ENCODE peak calls at places on chromosomes 4 and X, in six cellular contexts. N, M, B, D, T and X are unnamed samples.

GRCh38 chrX:6383488-6383887 is 151.4 kb downstream of the VCX3A start:
- DNase-seq in N (no peak), M (no peak), B (no peak), D (no peak), T (no peak), X (no peak)

GRCh38 chr4:3440979-3441500 is 728 bp upstream of the HGFAC start:
- DNase-seq in N (no peak), M (no peak), B (no peak), D (no peak), T (no peak), X (no peak)

GRCh38 chr4:134544303-134544761 is 342.7 kb upstream of the PABPC4L start:
- DNase-seq in N (peak; percentile 31), M (no peak), B (no peak), D (no peak), T (no peak), X (no peak)

GRCh38 chr4:110196871-110197420 is 1.5 kb downstream of the ELOVL6 start:
- DNase-seq in N (no peak), M (peak; percentile 44), B (no peak), D (peak; percentile 67), T (no peak), X (no peak)

GRCh38 chr4:8540991-8541390 is 39.2 kb upstream of the GPR78 start:
- DNase-seq in N (no peak), M (no peak), B (no peak), D (no peak), T (no peak), X (no peak)

GRCh38 chr4:97987019-97987648 is 156.1 kb downstream of the STPG2 start:
- DNase-seq in N (peak; percentile 28), M (no peak), B (no peak), D (no peak), T (peak; percentile 12), X (no peak)

GRCh38 chr4:147928400-147928799 is 196.5 kb downstream of the ARHGAP10 start:
- DNase-seq in N (no peak), M (no peak), B (peak; percentile 21), D (no peak), T (peak; percentile 67), X (no peak)

GRCh38 chr4:86990510-86990909 is 55.7 kb downstream of the AFF1 start:
- DNase-seq in N (no peak), M (no peak), B (no peak), D (no peak), T (no peak), X (no peak)

GRCh38 chrX:42151808-42152207 is 228.5 kb upstream of the CASK start:
- DNase-seq in N (no peak), M (no peak), B (no peak), D (no peak), T (no peak), X (no peak)

GRCh38 chr4:100742045-100742444 is 224.2 kb upstream of the EMCN start:
- DNase-seq in N (peak; percentile 9), M (no peak), B (no peak), D (no peak), T (peak; percentile 17), X (peak; percentile 8)

GRCh38 chrX:132433001-132433400 is 55.8 kb downstream of the MBNL3 start:
- DNase-seq in N (no peak), M (no peak), B (no peak), D (no peak), T (no peak), X (no peak)

GRCh38 chr4:158020175-158020574 is 152.7 kb downstream of the GASK1B start:
- DNase-seq in N (peak; percentile 88), M (no peak), B (peak; percentile 86), D (no peak), T (peak; percentile 94), X (peak; percentile 11)

GRCh38 chr4:56799824-56800756 is 21.4 kb downstream of the SPINK2 start:
- DNase-seq in N (peak; percentile 85), M (peak; percentile 76), B (peak; percentile 67), D (peak; percentile 86), T (peak; percentile 89), X (peak; percentile 79)
- TF ChIP-seq CTCF in N (peak; percentile 95), M (peak; percentile 87), B (peak; percentile 99), D (peak; percentile 51), T (peak; percentile 97), X (peak; percentile 73)

DNA sequence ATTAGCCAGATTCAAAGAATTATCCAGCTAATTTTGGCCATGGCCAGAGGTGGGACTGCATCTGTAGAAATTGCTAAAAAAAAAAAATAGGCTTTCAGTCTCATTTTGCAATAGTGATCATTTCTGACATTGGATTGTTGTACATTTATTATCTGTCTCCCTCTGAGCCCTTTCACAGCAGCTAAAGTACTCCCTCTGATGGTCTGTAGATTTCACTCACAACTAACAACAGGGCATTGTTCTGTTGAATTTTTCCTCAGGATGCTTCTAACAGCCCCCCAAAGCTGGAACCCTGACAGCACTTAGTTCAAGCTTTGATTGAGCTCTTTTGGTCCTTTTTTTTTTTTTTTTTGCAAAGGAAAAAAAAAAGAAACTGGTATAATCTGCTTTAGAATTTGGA is 406.6 kb downstream of the SMARCA1 start:
- DNase-seq in N (no peak), M (no peak), B (no peak), D (no peak), T (no peak), X (no peak)
- TF ChIP-seq CTCF in N (no peak), M (no peak), B (no peak), D (no peak), T (no peak), X (no peak)

DNA sequence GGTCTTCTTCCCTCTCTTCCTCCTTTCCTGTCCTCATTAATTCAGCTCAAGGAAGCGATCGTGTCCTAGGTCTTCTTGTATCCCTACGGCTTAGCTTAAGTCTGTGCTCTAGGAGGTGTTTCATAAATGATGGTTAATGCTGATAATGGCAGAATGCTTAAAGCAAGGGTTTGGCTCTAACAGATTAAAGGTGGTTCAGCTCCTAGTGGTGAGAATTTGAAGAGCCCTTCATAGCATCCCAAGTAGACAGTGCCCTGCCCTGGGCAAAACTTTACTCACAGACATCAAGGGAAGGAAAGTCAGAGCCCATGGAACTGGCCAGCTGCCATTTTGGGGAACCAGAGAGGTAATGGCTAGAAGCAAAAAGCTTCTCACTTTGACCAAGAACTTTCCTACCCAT is 47.0 kb upstream of the PGRMC1 start:
- DNase-seq in N (no peak), M (no peak), B (no peak), D (no peak), T (no peak), X (no peak)
- TF ChIP-seq CTCF in N (no peak), M (no peak), B (no peak), D (no peak), T (no peak), X (no peak)

GRCh38 chr4:118026806-118027205 is 7.5 kb upstream of the NDST3 start:
- DNase-seq in N (no peak), M (no peak), B (no peak), D (no peak), T (no peak), X (no peak)
- TF ChIP-seq CTCF in N (no peak), M (no peak), B (no peak), D (no peak), T (no peak), X (no peak)

DNA sequence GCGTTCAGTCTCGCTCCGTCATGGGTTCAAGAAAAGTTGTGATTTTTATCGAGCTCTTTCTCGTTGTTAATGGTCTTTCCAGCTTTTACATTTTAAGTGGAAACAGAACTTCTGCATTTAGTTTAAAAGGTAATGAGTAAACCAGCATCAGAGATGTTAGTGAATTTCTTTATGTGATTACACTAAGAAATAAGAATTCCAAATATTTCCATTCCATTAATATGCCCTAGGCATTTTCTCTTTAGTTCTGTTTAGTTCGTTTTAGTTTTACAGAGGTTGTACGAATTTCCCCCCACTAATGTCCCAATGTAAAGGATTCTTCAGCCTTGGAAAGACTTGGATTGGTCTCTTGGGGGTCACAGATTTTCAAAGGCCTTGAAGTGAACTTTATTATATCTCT is 15.5 kb downstream of the MRPL1 start:
- DNase-seq in N (no peak), M (no peak), B (no peak), D (no peak), T (no peak), X (no peak)
- TF ChIP-seq CTCF in N (no peak), M (no peak), B (no peak), D (no peak), T (no peak), X (no peak)

DNA sequence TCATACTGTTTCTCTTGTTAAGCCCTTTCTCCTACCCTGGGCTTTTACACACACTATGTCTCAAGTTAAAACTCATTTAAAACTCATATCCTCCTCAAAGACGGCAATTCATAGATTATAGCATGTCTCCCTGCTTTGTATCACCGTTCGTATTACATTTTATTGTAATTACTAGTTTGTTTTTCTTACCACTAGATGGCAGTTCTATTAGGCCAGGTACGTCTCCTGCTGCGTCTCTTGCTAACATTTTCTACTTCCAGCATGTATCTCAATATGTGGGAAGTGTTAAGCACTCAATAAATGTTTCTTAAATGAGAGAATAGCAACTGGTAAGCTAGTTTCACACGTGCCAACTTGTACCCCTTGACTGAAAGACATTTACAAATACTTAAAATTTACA is 450.3 kb upstream of the PCDH7 start:
- DNase-seq in N (no peak), M (no peak), B (no peak), D (no peak), T (no peak), X (no peak)
- TF ChIP-seq CTCF in N (no peak), M (no peak), B (no peak), D (no peak), T (peak; percentile 25), X (no peak)

GRCh38 chrX:130975947-130976346 is 72.9 kb upstream of the ENOX2 start:
- DNase-seq in N (peak; percentile 36), M (no peak), B (peak; percentile 0), D (peak; percentile 28), T (peak; percentile 70), X (peak; percentile 35)
- TF ChIP-seq CTCF in N (peak; percentile 58), M (peak; percentile 45), B (peak; percentile 52), D (peak; percentile 40), T (peak; percentile 60), X (no peak)